ENCODE peak calls at places on chromosomes 11 and 22, in four cellular contexts. Z is uterus, S is stomach, O is esophagus squamous epithelium. T is an unnamed sample.

GRCh38 chr11:3894128-3894731 is 38.8 kb downstream of the STIM1 start:
- DNase-seq in Z (no peak), S (no peak), O (peak), T (no peak)

GRCh38 chr11:36454991-36455611 is 55.0 kb downstream of the TRAF6 start:
- DNase-seq in Z (peak), S (no peak), O (no peak), T (no peak)

GRCh38 chr11:64396079-64396591 is 37.2 kb downstream of the RPS6KA4 start:
- DNase-seq in Z (no peak), S (no peak), O (no peak), T (no peak)

GRCh38 chr11:60912223-60912850 is 1.6 kb upstream of the TMEM109 start:
- DNase-seq in Z (no peak), S (no peak), O (no peak), T (no peak)

GRCh38 chr11:66410191-66410590 is 10.6 kb upstream of the NPAS4 start:
- DNase-seq in Z (no peak), S (no peak), O (no peak), T (no peak)

GRCh38 chr11:73386026-73386425 is 9.8 kb downstream of the RELT start:
- DNase-seq in Z (no peak), S (no peak), O (no peak), T (no peak)

GRCh38 chr11:36818410-36818809 is 220.4 kb upstream of the RAG2 start:
- DNase-seq in Z (no peak), S (no peak), O (no peak), T (no peak)

GRCh38 chr22:39266398-39267030 is 21.7 kb upstream of the PDGFB start:
- DNase-seq in Z (no peak), S (no peak), O (no peak), T (no peak)

GRCh38 chr11:83219095-83219494 is 25.6 kb downstream of the ANKRD42 start:
- DNase-seq in Z (no peak), S (no peak), O (no peak), T (no peak)

GRCh38 chr11:129853508-129854228 is 38.0 kb downstream of the TMEM45B start:
- DNase-seq in Z (peak), S (peak), O (no peak), T (peak)

GRCh38 chr22:17559188-17559587 is 4.1 kb upstream of the SLC25A18 start:
- DNase-seq in Z (no peak), S (no peak), O (no peak), T (no peak)

GRCh38 chr11:4161305-4161704 is 66.7 kb downstream of the RRM1 start:
- DNase-seq in Z (no peak), S (no peak), O (no peak), T (no peak)

GRCh38 chr11:44143987-44144909 is 48.8 kb downstream of the EXT2 start:
- DNase-seq in Z (no peak), S (no peak), O (no peak), T (peak)

GRCh38 chr11:100833276-100833675 is 146.2 kb downstream of the ARHGAP42 start:
- DNase-seq in Z (no peak), S (no peak), O (no peak), T (no peak)

GRCh38 chr11:115695677-115696451 is 191.6 kb upstream of the CADM1 start:
- DNase-seq in Z (no peak), S (no peak), O (no peak), T (no peak)

GRCh38 chr11:132838621-132839020 is 693.7 kb downstream of the OPCML start:
- DNase-seq in Z (no peak), S (no peak), O (no peak), T (no peak)

GRCh38 chr11:3836903-3837302 is 3.9 kb downstream of the RHOG start:
- DNase-seq in Z (no peak), S (peak), O (no peak), T (no peak)

GRCh38 chr11:86717817-86718501 is 45.5 kb upstream of the ME3 start:
- DNase-seq in Z (no peak), S (no peak), O (no peak), T (no peak)

GRCh38 chr11:30960387-30960992 is 374.3 kb upstream of the MPPED2 start:
- DNase-seq in Z (no peak), S (no peak), O (no peak), T (no peak)

GRCh38 chr11:119806064-119806915 is 77.3 kb upstream of the NECTIN1 start:
- DNase-seq in Z (no peak), S (no peak), O (no peak), T (no peak)

GRCh38 chr22:25487508-25487907 is 77.0 kb upstream of the GRK3 start:
- DNase-seq in Z (no peak), S (no peak), O (no peak), T (no peak)

GRCh38 chr11:129061466-129062194 is 119.0 kb upstream of the TP53AIP1 start:
- DNase-seq in Z (no peak), S (no peak), O (no peak), T (no peak)

GRCh38 chr22:22360014-22360413 is 115.4 kb downstream of the VPREB1 start:
- DNase-seq in Z (no peak), S (no peak), O (no peak), T (no peak)

GRCh38 chr11:64655901-64656601 is 65.0 kb downstream of the SLC22A12 start:
- DNase-seq in Z (no peak), S (no peak), O (no peak), T (no peak)

GRCh38 chr11:20474176-20474950 is 86.8 kb downstream of the PRMT3 start:
- DNase-seq in Z (no peak), S (no peak), O (no peak), T (no peak)

GRCh38 chr11:124896071-124896750 is 1.5 kb downstream of the ROBO4 start:
- DNase-seq in Z (no peak), S (no peak), O (no peak), T (no peak)

GRCh38 chr22:17795661-17796548 is 21.6 kb upstream of the BID start:
- DNase-seq in Z (no peak), S (no peak), O (no peak), T (no peak)

GRCh38 chr22:42596863-42597530 is 17.7 kb downstream of the POLDIP3 start:
- DNase-seq in Z (no peak), S (no peak), O (no peak), T (no peak)

GRCh38 chr22:42596376-42596775 is 18.3 kb downstream of the POLDIP3 start:
- DNase-seq in Z (no peak), S (no peak), O (no peak), T (no peak)

GRCh38 chr22:42591987-42592386 is 22.7 kb downstream of the POLDIP3 start:
- DNase-seq in Z (no peak), S (no peak), O (no peak), T (no peak)

DNA sequence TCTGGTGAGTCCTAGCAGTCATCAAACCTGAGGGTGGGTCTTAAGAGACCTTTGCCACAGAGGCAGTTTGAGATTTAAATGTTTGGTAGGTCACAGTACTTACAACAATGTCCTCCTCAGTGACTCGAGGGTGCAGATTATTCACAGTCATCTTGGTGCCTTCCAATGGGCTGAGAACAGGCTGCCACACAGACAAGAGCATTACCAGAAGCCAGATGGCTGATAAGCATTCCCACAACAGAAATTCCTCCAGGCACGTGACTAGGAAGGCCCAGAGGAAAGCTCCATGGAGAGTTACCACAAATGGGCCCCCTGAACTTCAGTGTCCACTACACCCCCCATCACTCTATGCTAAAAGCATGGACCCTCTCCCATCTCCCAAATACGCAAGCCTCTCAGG is 19.2 kb downstream of the POLDIP3 start:
- DNase-seq in Z (no peak), S (no peak), O (no peak), T (no peak)
- TF ChIP-seq POLR2A in Z (no peak), S (no peak), O (no peak), T (no peak)

DNA sequence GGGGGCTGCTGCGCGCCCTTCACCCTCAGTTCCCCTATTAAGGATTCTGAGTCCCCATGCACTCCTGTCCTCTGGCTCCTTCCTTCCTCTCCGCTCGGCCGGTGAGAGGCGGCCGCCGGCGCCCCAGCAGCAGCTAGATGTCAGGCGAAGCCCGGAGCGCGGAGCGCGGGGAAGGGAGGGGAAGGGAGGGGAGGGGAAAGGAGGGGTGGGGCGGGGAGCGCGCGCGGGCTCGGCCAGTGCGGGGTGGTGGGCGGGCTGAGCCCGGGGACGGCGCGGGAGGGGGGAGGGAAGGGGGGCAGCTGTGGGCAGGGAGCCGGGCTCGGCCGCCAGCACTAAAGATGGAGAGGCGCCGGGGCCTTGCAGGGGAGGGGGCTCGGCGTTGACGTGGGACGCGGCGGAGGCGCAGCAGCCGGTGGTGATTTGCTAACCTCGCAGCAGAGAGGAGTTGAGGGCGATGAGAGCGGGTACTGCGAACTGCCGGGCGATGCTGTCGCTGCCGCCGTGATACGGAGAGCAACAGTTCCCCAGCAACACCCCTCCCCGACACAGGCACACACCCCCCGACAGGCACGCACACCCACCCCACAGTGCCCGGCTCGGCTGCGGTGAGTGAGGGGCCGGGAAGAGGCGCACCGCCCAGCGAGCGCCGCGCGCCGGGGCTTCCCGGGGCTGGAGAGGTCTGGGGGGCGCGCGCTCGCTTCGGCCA is at the start of gene ZBTB16:
- DNase-seq in Z (peak), S (peak), O (no peak), T (peak)
- TF ChIP-seq POLR2A in Z (peak), S (peak), O (peak), T (peak)

GRCh38 chr22:48234011-48234410 is 1471.6 kb downstream of the TBC1D22A start:
- DNase-seq in Z (no peak), S (peak), O (no peak), T (no peak)
- TF ChIP-seq POLR2A in Z (no peak), S (no peak), O (no peak), T (no peak)

GRCh38 chr22:43681724-43682360 is 130.3 kb downstream of the EFCAB6 start:
- DNase-seq in Z (no peak), S (no peak), O (no peak), T (no peak)
- TF ChIP-seq POLR2A in Z (no peak), S (no peak), O (no peak), T (no peak)

DNA sequence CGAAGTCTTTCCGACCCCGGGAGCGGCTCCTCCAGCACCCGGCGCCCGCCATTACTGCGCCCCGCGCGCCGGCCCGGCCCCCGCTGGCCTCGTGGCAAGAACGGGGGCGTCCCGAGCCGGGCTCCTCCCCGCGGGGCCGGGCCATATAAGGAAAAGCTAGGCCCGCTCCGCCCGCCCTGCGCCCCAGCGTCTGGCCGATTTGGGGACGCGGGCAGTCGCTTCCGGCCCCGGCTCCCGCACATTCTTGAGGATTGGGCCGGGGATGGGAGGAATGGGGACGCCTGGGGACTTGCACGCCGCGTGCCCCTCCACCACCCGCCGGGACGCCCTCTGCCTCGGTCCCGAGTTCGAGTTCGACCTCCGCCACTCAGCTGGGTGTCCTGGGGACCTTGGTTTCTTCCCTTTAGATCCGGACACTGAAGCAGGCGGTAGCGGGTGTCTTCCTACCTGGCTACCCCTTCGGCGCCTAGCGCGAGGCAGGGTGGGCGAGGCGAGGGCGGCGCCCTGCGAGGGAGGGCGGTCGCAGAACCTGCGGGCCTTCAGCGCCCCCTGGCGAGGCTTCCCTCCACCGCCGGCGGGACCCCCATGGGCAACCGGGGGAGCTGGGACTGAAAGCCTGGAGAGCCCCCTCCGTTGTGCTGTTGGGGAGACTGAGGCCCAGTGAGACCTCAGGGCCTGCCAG is 3.8 kb downstream of the SMTN start:
- DNase-seq in Z (peak), S (peak), O (peak), T (peak)
- TF ChIP-seq POLR2A in Z (peak), S (no peak), O (peak), T (peak)

GRCh38 chr11:76861490-76861953 is 804 bp downstream of the ACER3 start:
- DNase-seq in Z (no peak), S (no peak), O (no peak), T (no peak)

GRCh38 chr11:76857776-76858461 is 2.8 kb upstream of the ACER3 start:
- DNase-seq in Z (no peak), S (no peak), O (no peak), T (no peak)

GRCh38 chr11:76859708-76860233 is 947 bp upstream of the ACER3 start:
- DNase-seq in Z (no peak), S (no peak), O (no peak), T (no peak)

GRCh38 chr11:76863196-76863777 is 2.6 kb downstream of the ACER3 start:
- DNase-seq in Z (no peak), S (no peak), O (no peak), T (no peak)

DNA sequence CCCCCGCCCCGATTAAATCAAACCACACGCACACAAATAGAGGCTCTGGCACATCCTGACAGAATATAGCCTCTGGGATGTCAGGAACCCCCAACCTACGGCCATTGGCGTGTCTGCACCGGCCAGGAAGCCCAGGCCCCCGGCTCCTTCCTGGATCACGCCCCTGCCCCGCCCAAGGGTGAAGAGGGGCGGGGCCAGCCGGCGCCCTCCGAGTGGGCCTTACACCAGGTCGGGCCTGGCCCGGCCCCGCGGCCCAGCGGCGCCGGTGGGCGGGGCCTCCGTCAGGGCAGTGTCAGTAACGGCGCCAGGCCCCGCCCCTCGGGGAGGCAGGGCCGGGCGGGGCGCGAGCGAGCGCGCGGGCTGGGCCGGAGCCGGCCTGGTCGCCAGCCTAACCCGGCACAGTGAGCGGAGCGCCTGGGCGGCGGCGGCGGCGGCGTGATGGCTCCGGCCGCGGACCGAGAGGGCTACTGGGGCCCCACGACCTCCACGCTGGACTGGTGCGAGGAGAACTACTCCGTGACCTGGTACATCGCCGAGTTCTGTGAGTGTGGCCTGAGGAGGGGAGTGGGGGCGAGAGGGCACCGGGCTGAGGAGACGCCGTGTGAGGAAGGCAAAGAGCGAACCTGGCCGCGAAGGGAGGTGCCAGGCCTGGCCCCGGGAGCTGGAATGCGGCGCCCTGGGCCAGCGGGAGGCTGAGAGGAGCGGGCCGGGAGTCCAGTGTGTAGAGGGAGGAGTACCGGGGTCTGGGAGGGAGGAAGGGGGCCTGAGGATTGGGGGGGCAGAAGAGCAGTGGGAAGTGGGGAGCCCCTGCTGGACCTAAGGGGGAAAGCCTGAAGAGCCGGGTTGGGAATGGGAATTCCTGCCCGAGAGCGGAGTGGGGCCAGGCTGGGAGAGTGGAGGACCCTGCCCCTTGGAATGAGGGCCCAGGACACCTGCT is at the start of gene ACER3:
- DNase-seq in Z (peak), S (peak), O (peak), T (peak)
- TF ChIP-seq POLR2A in Z (peak), S (peak), O (peak), T (peak)

GRCh38 chr22:36315325-36315724 is 62.4 kb downstream of the APOL1 start:
- DNase-seq in Z (no peak), S (no peak), O (no peak), T (no peak)
- TF ChIP-seq POLR2A in Z (no peak), S (no peak), O (no peak), T (no peak)

GRCh38 chr11:5600374-5600851 is 4.0 kb downstream of the TRIM6 start:
- DNase-seq in Z (peak), S (peak), O (no peak), T (peak)

GRCh38 chr11:5592615-5593014 is 3.8 kb upstream of the TRIM6 start:
- DNase-seq in Z (no peak), S (no peak), O (no peak), T (no peak)

GRCh38 chr11:5597953-5598352 is 1.5 kb downstream of the TRIM6 start:
- DNase-seq in Z (no peak), S (no peak), O (no peak), T (no peak)

GRCh38 chr11:5593146-5593545 is 3.3 kb upstream of the TRIM6 start:
- DNase-seq in Z (no peak), S (no peak), O (no peak), T (no peak)

GRCh38 chr11:5596611-5597201 is at the start of gene TRIM6:
- DNase-seq in Z (peak), S (peak), O (no peak), T (peak)
- TF ChIP-seq POLR2A in Z (no peak), S (no peak), O (no peak), T (no peak)

DNA sequence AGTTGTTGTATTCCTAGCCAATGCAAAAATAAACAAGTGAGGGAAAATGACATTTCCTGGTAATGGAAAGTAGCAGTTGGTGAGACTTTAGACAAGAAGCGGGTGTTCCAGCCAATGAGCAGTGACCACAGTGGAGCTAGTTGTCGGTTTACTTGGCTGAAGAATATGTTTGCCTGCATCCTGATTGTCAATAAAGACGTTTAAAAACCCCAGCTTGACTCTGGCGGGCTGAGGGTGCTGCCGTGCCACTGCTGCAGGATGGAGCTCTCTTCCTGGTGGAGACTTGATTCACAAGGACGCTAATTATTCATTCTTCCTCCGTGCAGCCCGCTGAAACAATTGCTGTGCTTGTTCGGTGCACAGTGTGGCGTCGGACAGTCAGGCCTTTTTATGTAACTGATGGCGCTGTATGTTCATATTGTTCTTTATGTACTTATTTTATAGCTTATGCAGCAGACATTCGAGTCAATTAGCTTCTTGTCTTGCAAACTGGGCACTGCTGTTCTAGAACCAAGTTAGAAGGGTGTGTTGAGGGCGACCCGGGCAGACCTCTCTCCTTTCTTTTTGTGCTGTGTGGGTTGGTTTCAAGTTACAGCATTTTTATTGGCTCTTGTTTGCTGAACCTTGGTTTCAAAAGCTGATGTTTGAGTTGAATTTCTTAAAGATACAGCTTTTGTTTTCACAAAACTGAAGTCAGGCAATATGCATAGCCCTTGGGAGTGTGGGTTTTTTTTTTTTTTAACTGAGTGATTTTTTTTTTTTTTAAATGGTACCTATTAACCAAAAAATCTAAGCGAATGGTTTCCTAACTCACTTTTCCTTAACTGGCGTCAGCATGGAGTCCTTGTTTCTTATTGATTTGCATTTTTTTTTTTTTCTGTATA is 153.9 kb downstream of the TEAD1 start:
- DNase-seq in Z (no peak), S (peak), O (no peak), T (peak)
- TF ChIP-seq POLR2A in Z (no peak), S (no peak), O (no peak), T (no peak)